ENCODE peak calls at places on chromosomes 1 and 21, in seven cellular contexts. D is upper lobe of right lung; M is Peyer's patch; A is CD8-positive, alpha-beta memory T cell; C is spleen; S is SJSA1; O is prostate gland. L is an unnamed sample. For H3K4me1, the result is how much of the 10 kb centered on the place peaks cover.

GRCh38 chr1:172321429-172321828 is 99.1 kb upstream of the C1orf105 start:
- DNase-seq in D (no peak), M (no peak), A (no peak), C (no peak), S (no peak), O (no peak), L (peak)

GRCh38 chr1:2375246-2375922 is 16.0 kb downstream of the MORN1 start:
- DNase-seq in D (peak), M (peak), A (no peak), C (peak), S (no peak), O (no peak), L (no peak)

GRCh38 chr21:41222247-41223068 is 54.5 kb downstream of the BACE2 start:
- DNase-seq in D (no peak), M (no peak), A (no peak), C (no peak), S (no peak), O (no peak), L (no peak)

GRCh38 chr1:151132676-151133338 is 13.6 kb downstream of the SEMA6C start:
- DNase-seq in D (no peak), M (no peak), A (no peak), C (no peak), S (no peak), O (no peak), L (no peak)

GRCh38 chr1:70017770-70018169 is 187.6 kb downstream of the LRRC40 start:
- DNase-seq in D (no peak), M (no peak), A (no peak), C (no peak), S (no peak), O (no peak), L (no peak)

GRCh38 chr1:180231506-180232420 is 1.7 kb downstream of the LHX4 start:
- DNase-seq in D (no peak), M (peak), A (no peak), C (no peak), S (no peak), O (no peak), L (peak)

GRCh38 chr1:181990730-181991129 is 70.8 kb downstream of the ZNF648 start:
- DNase-seq in D (no peak), M (no peak), A (no peak), C (no peak), S (no peak), O (no peak), L (no peak)

GRCh38 chr1:11473635-11474034 is 5.3 kb upstream of the DISP3 start:
- DNase-seq in D (no peak), M (no peak), A (no peak), C (no peak), S (no peak), O (no peak), L (peak)

GRCh38 chr1:160797861-160798273 is 1.9 kb downstream of the LY9 start:
- DNase-seq in D (no peak), M (no peak), A (peak), C (no peak), S (no peak), O (no peak), L (peak)

GRCh38 chr1:54982739-54983138 is 2.3 kb downstream of the TMEM61 start:
- DNase-seq in D (peak), M (no peak), A (no peak), C (peak), S (no peak), O (no peak), L (no peak)

GRCh38 chr1:236108027-236108648 is 34.2 kb upstream of the GPR137B start:
- DNase-seq in D (no peak), M (no peak), A (no peak), C (no peak), S (no peak), O (no peak), L (no peak)

GRCh38 chr1:228369608-228370438 is 36.8 kb downstream of the TRIM11 start:
- DNase-seq in D (peak), M (peak), A (no peak), C (peak), S (no peak), O (no peak), L (no peak)

GRCh38 chr1:15261155-15262002 is 14.4 kb downstream of the FHAD1 start:
- DNase-seq in D (peak), M (peak), A (no peak), C (no peak), S (no peak), O (no peak), L (no peak)

GRCh38 chr1:31665264-31665878 is 20.7 kb upstream of the PEF1 start:
- DNase-seq in D (peak), M (peak), A (no peak), C (no peak), S (peak), O (no peak), L (no peak)

GRCh38 chr1:18174016-18174415 is 66.4 kb downstream of the IGSF21 start:
- DNase-seq in D (no peak), M (no peak), A (no peak), C (no peak), S (no peak), O (no peak), L (no peak)

GRCh38 chr1:24912359-24913273 is 17.5 kb downstream of the RUNX3 start:
- DNase-seq in D (no peak), M (no peak), A (no peak), C (no peak), S (no peak), O (no peak), L (no peak)

GRCh38 chr1:216914974-216915373 is 191.7 kb upstream of the ESRRG start:
- DNase-seq in D (no peak), M (no peak), A (no peak), C (no peak), S (no peak), O (no peak), L (no peak)

GRCh38 chr1:208254862-208255261 is 10.7 kb upstream of the PLXNA2 start:
- DNase-seq in D (no peak), M (no peak), A (no peak), C (no peak), S (no peak), O (no peak), L (peak)

GRCh38 chr1:154328318-154329151 is 3.2 kb downstream of the ATP8B2 start:
- DNase-seq in D (peak), M (peak), A (peak), C (peak), S (no peak), O (peak), L (peak)

GRCh38 chr1:173682174-173682573 is 12.5 kb upstream of the ANKRD45 start:
- DNase-seq in D (no peak), M (no peak), A (no peak), C (no peak), S (no peak), O (no peak), L (no peak)

GRCh38 chr1:61082336-61083013 is at the start of gene NFIA:
- DNase-seq in D (peak), M (peak), A (peak), C (peak), S (no peak), O (no peak), L (peak)

GRCh38 chr1:245983294-245983967 is 523.6 kb downstream of the SMYD3 start:
- DNase-seq in D (no peak), M (no peak), A (no peak), C (no peak), S (no peak), O (no peak), L (no peak)

GRCh38 chr21:42679319-42679981 is 26.0 kb downstream of the PDE9A start:
- DNase-seq in D (no peak), M (no peak), A (no peak), C (peak), S (no peak), O (no peak), L (no peak)

GRCh38 chr1:200428482-200429205 is 18.8 kb upstream of the ZNF281 start:
- DNase-seq in D (no peak), M (no peak), A (no peak), C (no peak), S (no peak), O (no peak), L (no peak)

GRCh38 chr1:200423235-200423634 is 13.4 kb upstream of the ZNF281 start:
- DNase-seq in D (no peak), M (no peak), A (no peak), C (no peak), S (no peak), O (no peak), L (no peak)

GRCh38 chr1:200429221-200429751 is 19.4 kb upstream of the ZNF281 start:
- DNase-seq in D (no peak), M (no peak), A (no peak), C (no peak), S (peak), O (no peak), L (no peak)

GRCh38 chr1:200426196-200426595 is 16.4 kb upstream of the ZNF281 start:
- DNase-seq in D (no peak), M (no peak), A (no peak), C (no peak), S (no peak), O (no peak), L (no peak)

DNA sequence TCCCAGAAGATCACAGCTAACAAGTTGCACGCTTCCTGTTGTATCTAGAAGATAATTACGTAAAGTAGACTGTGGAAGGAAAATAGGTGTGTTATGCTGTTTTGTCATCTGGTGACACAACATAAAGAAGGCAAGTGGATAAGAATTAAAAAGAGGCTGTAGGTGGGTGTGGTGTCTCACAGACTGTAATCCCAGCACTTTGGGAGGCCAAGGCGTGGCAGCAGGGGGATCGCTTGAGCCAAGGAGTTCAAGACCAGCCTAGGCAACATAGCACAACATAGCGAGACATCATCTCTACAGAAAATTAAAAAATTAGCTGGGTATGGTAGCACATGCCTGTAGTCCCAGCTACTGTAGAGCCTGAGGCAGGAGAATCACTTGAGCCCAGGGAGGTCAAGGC is 17.9 kb upstream of the ZNF281 start:
- DNase-seq in D (no peak), M (no peak), A (no peak), C (no peak), S (no peak), O (no peak), L (no peak)
- H3K27ac ChIP-seq in D (no peak), M (no peak), A (no peak), C (no peak), S (peak), O (no peak), L (no peak)

GRCh38 chr1:218411101-218411500 is 66.0 kb downstream of the TGFB2 start:
- DNase-seq in D (no peak), M (no peak), A (no peak), C (no peak), S (no peak), O (no peak), L (no peak)
- H3K4me1 ChIP-seq in D (under half), M (under half), A (under half), C (under half), S (under half), O (under half), L (under half)

GRCh38 chr1:226823643-226824042 is 46.8 kb upstream of the PSEN2 start:
- DNase-seq in D (no peak), M (no peak), A (no peak), C (no peak), S (no peak), O (no peak), L (no peak)

GRCh38 chr1:226816585-226816984 is 53.8 kb upstream of the PSEN2 start:
- DNase-seq in D (no peak), M (no peak), A (no peak), C (no peak), S (no peak), O (no peak), L (no peak)

GRCh38 chr1:226821719-226822085 is 48.7 kb upstream of the PSEN2 start:
- DNase-seq in D (no peak), M (no peak), A (no peak), C (no peak), S (no peak), O (no peak), L (no peak)

GRCh38 chr1:226825037-226825745 is 45.2 kb upstream of the PSEN2 start:
- DNase-seq in D (no peak), M (no peak), A (no peak), C (no peak), S (no peak), O (no peak), L (no peak)

GRCh38 chr1:226820935-226821718 is 49.3 kb upstream of the PSEN2 start:
- DNase-seq in D (no peak), M (peak), A (no peak), C (no peak), S (no peak), O (peak), L (peak)
- H3K27ac ChIP-seq in D (peak), M (peak), A (no peak), C (no peak), S (no peak), O (peak), L (peak)

GRCh38 chr1:116907351-116907750 is 2.4 kb upstream of the PTGFRN start:
- DNase-seq in D (no peak), M (no peak), A (no peak), C (no peak), S (no peak), O (no peak), L (no peak)
- H3K4me1 ChIP-seq in D (under half), M (under half), A (under half), C (under half), S (under half), O (under half), L (under half)

GRCh38 chr1:199786695-199787094 is 240.8 kb upstream of the NR5A2 start:
- DNase-seq in D (no peak), M (no peak), A (no peak), C (no peak), S (no peak), O (no peak), L (no peak)
- H3K27ac ChIP-seq in D (no peak), M (no peak), A (no peak), C (no peak), S (no peak), O (no peak), L (no peak)

GRCh38 chr1:91685994-91686393 is 185.3 kb downstream of the CDC7 start:
- DNase-seq in D (no peak), M (no peak), A (no peak), C (no peak), S (no peak), O (no peak), L (no peak)
- H3K4me1 ChIP-seq in D (under half), M (under half), A (under half), C (half or more), S (under half), O (under half), L (under half)

GRCh38 chr1:8525291-8526275 is 207.7 kb downstream of the SLC45A1 start:
- DNase-seq in D (peak), M (peak), A (peak), C (peak), S (peak), O (peak), L (peak)
- H3K27ac ChIP-seq in D (peak), M (peak), A (peak), C (peak), S (peak), O (peak), L (peak)

DNA sequence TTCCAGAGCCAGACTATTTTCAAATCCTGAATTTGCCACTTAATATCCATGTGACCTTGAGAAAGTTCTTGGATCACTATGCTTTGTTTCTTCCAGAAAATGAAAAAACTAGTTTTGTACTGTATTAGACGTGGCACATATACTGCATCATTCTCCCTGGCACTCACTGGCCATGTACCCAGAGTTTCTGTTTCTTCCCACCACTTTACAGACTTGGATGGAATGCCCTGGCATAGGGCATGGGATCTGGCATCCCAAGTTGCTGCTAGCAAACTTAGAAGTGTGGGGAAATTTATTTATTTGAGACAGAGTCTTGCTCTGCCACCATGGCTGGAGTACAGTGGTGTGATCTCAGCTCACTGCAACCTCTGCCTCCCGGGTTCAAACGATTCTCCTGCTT is 10.0 kb downstream of the KLF18 start:
- DNase-seq in D (no peak), M (no peak), A (no peak), C (no peak), S (no peak), O (no peak), L (no peak)
- H3K4me1 ChIP-seq in D (under half), M (under half), A (under half), C (under half), S (under half), O (under half), L (under half)

DNA sequence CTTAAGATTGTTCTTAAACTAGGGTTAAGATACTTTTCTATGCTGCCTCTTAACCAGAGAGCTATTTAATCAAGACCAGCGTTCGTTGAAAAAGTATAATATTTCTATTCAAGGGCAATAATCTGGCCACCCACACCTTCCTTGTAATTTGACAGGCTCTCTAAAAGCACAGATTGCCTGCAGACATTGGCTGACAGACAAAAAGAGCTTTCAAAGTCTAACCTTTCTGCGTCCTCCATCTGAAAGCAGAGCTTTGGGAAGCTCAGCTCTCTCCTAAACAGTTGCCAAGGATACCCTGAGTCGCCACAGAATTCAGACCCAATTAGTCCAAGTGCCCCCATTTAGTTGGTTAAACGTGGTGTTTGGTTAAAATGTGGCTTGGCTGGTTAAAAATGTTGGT is 33.7 kb upstream of the PLA2G2C start:
- DNase-seq in D (no peak), M (no peak), A (no peak), C (no peak), S (no peak), O (no peak), L (no peak)
- H3K27ac ChIP-seq in D (no peak), M (no peak), A (no peak), C (no peak), S (no peak), O (no peak), L (no peak)

L was measured in foreskin keratinocyte.